ENCODE peak calls at places on chromosomes 13 and 19, in seven cellular contexts. W is HFF-Myc, E is ovary, B is adrenal gland, U is colonic mucosa, L is transverse colon, A is sigmoid colon. Q is an unnamed sample.
A peak's percentile ranks its signal among the peaks of the same experiment; 100 is the strongest.

GRCh38 chr19:41701401-41702075 is 6.9 kb upstream of the CEACAM5 start:
- DNase-seq in U (peak; percentile 65), W (no peak), E (no peak), A (peak; percentile 52), L (peak; percentile 70), B (peak; percentile 13), Q (no peak)

GRCh38 chr13:41361501-41361900 is 50.4 kb downstream of the NAA16 start:
- DNase-seq in E (no peak), W (no peak), L (no peak), A (no peak), B (no peak), U (no peak), Q (no peak)

GRCh38 chr19:46303702-46304397 is 7.0 kb downstream of the HIF3A start:
- DNase-seq in B (peak; percentile 82), W (no peak), A (peak; percentile 90), U (peak; percentile 98), E (peak; percentile 78), L (peak; percentile 95), Q (peak; percentile 74)

GRCh38 chr19:35852029-35852780 is at the start of gene NPHS1:
- DNase-seq in A (no peak), U (no peak), B (no peak), W (no peak), L (no peak), E (no peak), Q (no peak)

GRCh38 chr13:32811297-32811800 is 204.9 kb upstream of the KL start:
- DNase-seq in B (no peak), W (peak; percentile 51), L (peak; percentile 30), A (no peak), E (no peak), U (peak; percentile 31), Q (no peak)

GRCh38 chr13:53254495-53254894 is 225.9 kb downstream of the OLFM4 start:
- DNase-seq in L (no peak), U (no peak), A (no peak), W (no peak), B (no peak), E (no peak), Q (no peak)

GRCh38 chr19:40321076-40321475 is 27.1 kb downstream of the C19orf47 start:
- DNase-seq in L (no peak), E (peak; percentile 19), U (no peak), B (no peak), W (no peak), A (no peak), Q (no peak)

GRCh38 chr19:17460372-17461230 is at the start of gene NXNL1:
- DNase-seq in E (no peak), L (no peak), A (no peak), W (no peak), B (no peak), U (no peak), Q (no peak)

GRCh38 chr13:43942301-43942700 is 62.6 kb downstream of the LACC1 start:
- DNase-seq in L (no peak), E (no peak), U (no peak), W (no peak), A (no peak), B (no peak), Q (no peak)

GRCh38 chr13:29733069-29733700 is 117.2 kb downstream of the UBL3 start:
- DNase-seq in W (no peak), U (no peak), A (no peak), L (no peak), E (no peak), B (no peak), Q (peak; percentile 18)

GRCh38 chr13:99986751-99987150 is 5.2 kb downstream of the ZIC2 start:
- DNase-seq in E (no peak), W (no peak), B (no peak), U (no peak), L (no peak), A (no peak), Q (no peak)

GRCh38 chr19:4575978-4576933 is 16.8 kb upstream of the SEMA6B start:
- DNase-seq in L (peak; percentile 68), U (peak; percentile 71), W (no peak), B (peak; percentile 86), E (peak; percentile 74), A (peak; percentile 76), Q (peak; percentile 66)

GRCh38 chr13:45674908-45675307 is 27.2 kb upstream of the CBY2 start:
- DNase-seq in A (no peak), B (no peak), W (peak; percentile 66), U (no peak), E (no peak), L (no peak), Q (no peak)

GRCh38 chr13:102688306-102688973 is 6.4 kb downstream of the METTL21C start:
- DNase-seq in A (no peak), E (no peak), W (no peak), L (no peak), B (no peak), U (no peak), Q (no peak)

GRCh38 chr13:41289463-41289881 is 21.6 kb upstream of the NAA16 start:
- DNase-seq in B (no peak), E (no peak), W (no peak), L (no peak), A (no peak), U (no peak), Q (no peak)

GRCh38 chr13:42276683-42277082 is 4.7 kb downstream of the AKAP11 start:
- DNase-seq in U (no peak), B (no peak), W (no peak), A (no peak), E (no peak), L (no peak), Q (no peak)

GRCh38 chr19:4717191-4717965 is 6.3 kb downstream of the DPP9 start:
- DNase-seq in E (no peak), W (no peak), A (no peak), B (no peak), U (no peak), L (no peak), Q (no peak)

GRCh38 chr13:71867101-71867814 is at the start of gene DACH1:
- DNase-seq in L (peak; percentile 71), E (peak; percentile 36), W (peak; percentile 37), U (peak; percentile 80), B (peak; percentile 86), A (no peak), Q (no peak)

GRCh38 chr13:75830842-75831241 is 194.7 kb downstream of the LMO7 start:
- DNase-seq in U (no peak), A (no peak), E (no peak), L (no peak), B (no peak), W (peak; percentile 11), Q (no peak)

GRCh38 chr19:19033426-19034203 is at the start of the genes ARMC6 and SUGP2:
- DNase-seq in E (peak; percentile 93), U (peak; percentile 90), W (peak; percentile 66), B (peak; percentile 89), L (peak; percentile 89), A (peak; percentile 90), Q (peak; percentile 75)

GRCh38 chr13:52454459-52454824 is 836 bp upstream of the CKAP2 start:
- DNase-seq in B (peak; percentile 62), W (no peak), A (no peak), L (peak; percentile 53), E (no peak), U (peak; percentile 45), Q (no peak)

GRCh38 chr13:72952529-72953141 is 106.2 kb upstream of the KLF5 start:
- DNase-seq in W (no peak), B (no peak), E (no peak), A (no peak), L (no peak), U (no peak), Q (no peak)
- TF ChIP-seq CTCF in W (no peak), B (no peak), E (no peak), A (no peak), L (no peak), U (no peak), Q (no peak)

DNA sequence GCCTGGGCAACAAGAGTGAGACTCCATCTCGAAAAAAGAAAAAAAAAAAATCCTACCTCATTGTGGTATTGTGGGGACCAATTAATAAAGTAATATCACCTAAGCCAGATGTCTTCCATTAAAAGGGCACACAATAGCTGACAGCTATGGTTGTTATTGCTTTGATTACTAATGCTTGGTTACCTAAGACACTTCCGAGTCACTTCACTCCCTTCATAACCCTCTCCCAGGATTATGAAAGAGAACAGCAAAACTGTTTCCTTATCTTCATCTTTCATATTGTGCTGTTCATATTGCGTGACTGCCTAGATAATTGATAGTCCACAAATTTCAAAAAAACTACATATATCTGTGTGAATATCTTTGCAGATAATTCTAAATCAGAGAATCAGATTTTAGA is 10.3 kb upstream of the HSPH1 start:
- DNase-seq in U (no peak), A (no peak), W (no peak), E (no peak), L (no peak), B (no peak), Q (no peak)
- H3K4me3 ChIP-seq in U (no peak overlapping the region), A (no peak overlapping the region), W (no peak overlapping the region), E (no peak overlapping the region), L (no peak overlapping the region), B (no peak overlapping the region), Q (no peak overlapping the region)

DNA sequence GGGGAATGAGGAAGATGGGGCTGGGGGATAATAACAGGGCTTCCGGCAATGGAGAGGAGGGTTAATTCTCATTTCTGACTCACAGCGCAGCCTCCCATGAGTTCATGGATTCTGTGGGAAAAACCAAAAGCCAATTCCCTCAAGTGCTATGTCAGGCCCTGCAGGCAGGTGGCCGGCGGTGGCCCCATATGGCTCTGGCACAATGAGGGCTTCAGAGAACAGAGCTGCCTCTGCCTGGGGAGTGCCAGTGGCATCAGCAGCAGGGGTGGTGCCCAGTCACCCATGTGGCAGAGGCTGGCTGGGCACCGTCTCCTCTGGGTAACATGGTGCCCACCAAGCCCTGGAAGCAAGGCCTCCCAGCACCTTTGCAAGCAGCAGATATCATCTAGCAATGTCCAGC is 69.1 kb downstream of the ALOX5AP start:
- DNase-seq in E (no peak), B (no peak), U (no peak), A (peak; percentile 40), L (no peak), W (no peak), Q (no peak)
- TF ChIP-seq CTCF in E (no peak), B (no peak), U (no peak), A (no peak), L (no peak), W (peak; percentile 31), Q (no peak)

GRCh38 chr13:105135852-105136251 is 1399.6 kb downstream of the EFNB2 start:
- DNase-seq in A (no peak), W (no peak), E (no peak), L (no peak), U (no peak), B (no peak), Q (no peak)

GRCh38 chr13:105144020-105144419 is 1391.4 kb downstream of the EFNB2 start:
- DNase-seq in W (no peak), L (no peak), U (no peak), B (no peak), A (no peak), E (no peak), Q (no peak)

GRCh38 chr13:105142556-105142955 is 1392.9 kb downstream of the EFNB2 start:
- DNase-seq in A (no peak), W (no peak), L (no peak), B (no peak), U (no peak), E (no peak), Q (no peak)

GRCh38 chr13:105139380-105140285 is 1395.8 kb downstream of the EFNB2 start:
- DNase-seq in A (peak; percentile 56), U (peak; percentile 52), W (no peak), E (no peak), B (peak; percentile 62), L (peak; percentile 33), Q (peak; percentile 18)

DNA sequence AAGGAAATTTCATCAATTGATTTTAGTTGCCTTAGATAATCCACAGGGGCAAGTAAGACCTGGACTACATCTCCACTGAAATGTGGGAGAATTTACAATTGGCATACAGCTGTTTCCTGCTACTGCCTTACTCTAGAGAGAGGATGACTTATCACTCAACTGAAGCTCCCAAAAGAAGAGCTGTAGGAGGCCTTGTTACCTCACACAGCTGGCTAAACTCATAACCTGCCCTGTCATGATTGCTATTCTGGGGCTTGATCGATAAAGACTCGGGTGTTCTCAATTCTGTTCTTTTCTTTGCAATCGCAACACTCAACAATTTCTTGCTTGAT is 1396.4 kb downstream of the EFNB2 start:
- DNase-seq in U (no peak), W (no peak), L (no peak), E (no peak), A (no peak), B (no peak), Q (no peak)
- H3K4me3 ChIP-seq in U (no peak overlapping the region), W (no peak overlapping the region), L (peak overlapping the region; percentile 21), E (no peak overlapping the region), A (no peak overlapping the region), B (peak overlapping the region; percentile 33), Q (no peak overlapping the region)